ENCODE peak calls at places on chromosomes 12 and 14, in seven cellular contexts. One of them, this sample, is unnamed.

GRCh38 chr12:128617304-128617833 is 206.4 kb downstream of the SLC15A4 start:
- DNase-seq in aorta: no peak
- DNase-seq in lung: no peak
- DNase-seq in cardiac muscle cell: no peak
- DNase-seq in SK-N-SH: no peak
- DNase-seq in right cardiac atrium: no peak
- DNase-seq in SJCRH30: no peak
- DNase-seq in this sample: no peak

GRCh38 chr12:105562727-105563072 is 232.2 kb downstream of the C12orf75 start:
- DNase-seq in SK-N-SH: no peak
- DNase-seq in lung: no peak
- DNase-seq in aorta: no peak
- DNase-seq in right cardiac atrium: no peak
- DNase-seq in cardiac muscle cell: no peak
- DNase-seq in SJCRH30: no peak
- DNase-seq in this sample: no peak

GRCh38 chr12:59382678-59383425 is 213.0 kb upstream of the SLC16A7 start:
- DNase-seq in SJCRH30: no peak
- DNase-seq in right cardiac atrium: no peak
- DNase-seq in cardiac muscle cell: no peak
- DNase-seq in lung: no peak
- DNase-seq in SK-N-SH: no peak
- DNase-seq in aorta: no peak
- DNase-seq in this sample: no peak

GRCh38 chr12:123050331-123050809 is 69.9 kb downstream of the ARL6IP4 start:
- DNase-seq in right cardiac atrium: peak
- DNase-seq in SK-N-SH: no peak
- DNase-seq in aorta: no peak
- DNase-seq in SJCRH30: no peak
- DNase-seq in lung: no peak
- DNase-seq in cardiac muscle cell: no peak
- DNase-seq in this sample: no peak

GRCh38 chr12:26425587-26426260 is 230.4 kb downstream of the SSPN start:
- DNase-seq in cardiac muscle cell: no peak
- DNase-seq in SJCRH30: peak
- DNase-seq in SK-N-SH: no peak
- DNase-seq in right cardiac atrium: no peak
- DNase-seq in aorta: no peak
- DNase-seq in lung: no peak
- DNase-seq in this sample: no peak

GRCh38 chr12:23523339-23523738 is 426.1 kb downstream of the SOX5 start:
- DNase-seq in lung: no peak
- DNase-seq in right cardiac atrium: no peak
- DNase-seq in SK-N-SH: no peak
- DNase-seq in cardiac muscle cell: no peak
- DNase-seq in SJCRH30: no peak
- DNase-seq in aorta: no peak
- DNase-seq in this sample: no peak

GRCh38 chr12:15601210-15601800 is 187.9 kb downstream of the EPS8 start:
- DNase-seq in lung: no peak
- DNase-seq in cardiac muscle cell: no peak
- DNase-seq in right cardiac atrium: no peak
- DNase-seq in SK-N-SH: no peak
- DNase-seq in aorta: no peak
- DNase-seq in SJCRH30: no peak
- DNase-seq in this sample: no peak

GRCh38 chr14:30532264-30532663 is 26.7 kb upstream of the G2E3 start:
- DNase-seq in aorta: no peak
- DNase-seq in cardiac muscle cell: no peak
- DNase-seq in lung: no peak
- DNase-seq in right cardiac atrium: no peak
- DNase-seq in SJCRH30: no peak
- DNase-seq in SK-N-SH: no peak
- DNase-seq in this sample: no peak

GRCh38 chr14:89232366-89233070 is 184.5 kb downstream of the FOXN3 start:
- DNase-seq in lung: no peak
- DNase-seq in right cardiac atrium: no peak
- DNase-seq in cardiac muscle cell: no peak
- DNase-seq in SK-N-SH: no peak
- DNase-seq in SJCRH30: no peak
- DNase-seq in aorta: no peak
- DNase-seq in this sample: no peak

GRCh38 chr12:27347779-27348178 is 15.1 kb downstream of the BMAL2 start:
- DNase-seq in lung: no peak
- DNase-seq in SJCRH30: no peak
- DNase-seq in aorta: no peak
- DNase-seq in cardiac muscle cell: no peak
- DNase-seq in right cardiac atrium: no peak
- DNase-seq in SK-N-SH: no peak
- DNase-seq in this sample: no peak

GRCh38 chr12:124490584-124491305 is 76.7 kb downstream of the NCOR2 start:
- DNase-seq in aorta: peak
- DNase-seq in lung: peak
- DNase-seq in SK-N-SH: peak
- DNase-seq in right cardiac atrium: peak
- DNase-seq in SJCRH30: no peak
- DNase-seq in cardiac muscle cell: peak
- DNase-seq in this sample: no peak
- H3K27ac ChIP-seq in aorta: no peak
- H3K27ac ChIP-seq in lung: no peak
- H3K27ac ChIP-seq in SK-N-SH: no peak
- H3K27ac ChIP-seq in right cardiac atrium: peak
- H3K27ac ChIP-seq in SJCRH30: no peak
- H3K27ac ChIP-seq in cardiac muscle cell: peak
- H3K27ac ChIP-seq in this sample: no peak

GRCh38 chr12:89448526-89448925 is 76.1 kb downstream of the GALNT4 start:
- DNase-seq in aorta: no peak
- DNase-seq in lung: no peak
- DNase-seq in cardiac muscle cell: no peak
- DNase-seq in right cardiac atrium: no peak
- DNase-seq in SJCRH30: no peak
- DNase-seq in SK-N-SH: no peak
- DNase-seq in this sample: no peak
- H3K27ac ChIP-seq in aorta: no peak
- H3K27ac ChIP-seq in lung: no peak
- H3K27ac ChIP-seq in cardiac muscle cell: no peak
- H3K27ac ChIP-seq in right cardiac atrium: no peak
- H3K27ac ChIP-seq in SJCRH30: no peak
- H3K27ac ChIP-seq in SK-N-SH: no peak
- H3K27ac ChIP-seq in this sample: no peak

GRCh38 chr12:52438305-52439301 is 4.4 kb upstream of the KRT75 start:
- DNase-seq in SJCRH30: no peak
- DNase-seq in aorta: no peak
- DNase-seq in SK-N-SH: no peak
- DNase-seq in cardiac muscle cell: no peak
- DNase-seq in right cardiac atrium: no peak
- DNase-seq in lung: no peak
- DNase-seq in this sample: peak

GRCh38 chr12:52439420-52439819 is 5.2 kb upstream of the KRT75 start:
- DNase-seq in aorta: no peak
- DNase-seq in lung: no peak
- DNase-seq in right cardiac atrium: no peak
- DNase-seq in SJCRH30: no peak
- DNase-seq in cardiac muscle cell: no peak
- DNase-seq in SK-N-SH: no peak
- DNase-seq in this sample: peak

GRCh38 chr12:52441320-52441911 is 7.2 kb upstream of the KRT75 start:
- DNase-seq in right cardiac atrium: no peak
- DNase-seq in SJCRH30: no peak
- DNase-seq in cardiac muscle cell: no peak
- DNase-seq in lung: no peak
- DNase-seq in aorta: no peak
- DNase-seq in SK-N-SH: no peak
- DNase-seq in this sample: no peak

GRCh38 chr12:52440821-52441319 is 6.7 kb upstream of the KRT75 start:
- DNase-seq in SJCRH30: no peak
- DNase-seq in lung: no peak
- DNase-seq in right cardiac atrium: no peak
- DNase-seq in cardiac muscle cell: no peak
- DNase-seq in aorta: no peak
- DNase-seq in SK-N-SH: no peak
- DNase-seq in this sample: peak

GRCh38 chr12:52439845-52440244 is 5.7 kb upstream of the KRT75 start:
- DNase-seq in right cardiac atrium: no peak
- DNase-seq in SK-N-SH: no peak
- DNase-seq in aorta: no peak
- DNase-seq in SJCRH30: no peak
- DNase-seq in cardiac muscle cell: no peak
- DNase-seq in lung: no peak
- DNase-seq in this sample: no peak
- H3K27ac ChIP-seq in right cardiac atrium: no peak
- H3K27ac ChIP-seq in SK-N-SH: peak
- H3K27ac ChIP-seq in aorta: no peak
- H3K27ac ChIP-seq in SJCRH30: no peak
- H3K27ac ChIP-seq in cardiac muscle cell: no peak
- H3K27ac ChIP-seq in lung: no peak
- H3K27ac ChIP-seq in this sample: no peak

DNA sequence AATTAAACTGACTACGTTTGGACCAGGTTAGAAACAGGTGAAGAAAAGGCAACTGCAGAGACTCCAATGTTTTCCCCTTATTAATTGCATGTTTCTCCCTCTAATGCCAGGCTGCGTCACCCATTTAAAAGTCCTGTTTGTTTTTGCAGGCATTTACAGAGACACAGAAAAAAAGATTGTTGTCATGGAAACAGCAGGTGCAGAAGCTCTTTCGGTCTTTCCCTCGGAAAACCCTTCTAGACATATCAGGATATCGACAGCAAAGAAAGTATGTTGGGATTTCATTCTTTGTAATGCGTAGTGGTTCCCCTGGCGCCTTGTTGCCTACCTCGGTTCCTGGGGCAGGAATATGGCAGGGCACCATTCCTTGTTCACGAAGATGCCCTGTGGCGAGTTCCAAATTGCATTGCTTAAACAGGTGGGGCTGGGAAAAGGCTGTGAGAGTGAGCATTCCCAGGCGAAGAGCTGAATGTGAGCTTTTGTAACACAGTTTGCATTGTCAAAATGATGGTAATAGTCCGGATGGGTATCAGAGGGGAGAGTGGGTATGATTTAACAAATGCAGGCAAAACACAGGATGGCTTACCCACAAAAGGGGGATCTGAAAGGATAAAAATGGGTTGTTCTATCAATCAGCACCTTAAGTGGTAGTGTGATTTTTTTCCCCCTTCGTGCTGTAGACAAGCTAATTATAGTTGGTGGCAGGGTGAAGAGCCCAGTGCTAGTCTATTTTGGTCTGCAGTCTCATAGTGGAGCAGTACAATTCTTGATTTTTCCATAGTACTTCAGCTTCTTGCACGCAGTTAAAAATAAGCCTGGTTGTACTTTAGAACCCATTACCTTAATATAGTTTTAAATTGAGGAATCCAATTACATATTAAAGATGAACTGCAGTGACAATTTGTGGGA is 132.4 kb downstream of the GCH1 start:
- DNase-seq in cardiac muscle cell: peak
- DNase-seq in right cardiac atrium: no peak
- DNase-seq in SK-N-SH: no peak
- DNase-seq in aorta: no peak
- DNase-seq in SJCRH30: no peak
- DNase-seq in lung: no peak
- DNase-seq in this sample: no peak
- H3K27ac ChIP-seq in cardiac muscle cell: peak
- H3K27ac ChIP-seq in right cardiac atrium: peak
- H3K27ac ChIP-seq in SK-N-SH: no peak
- H3K27ac ChIP-seq in aorta: peak
- H3K27ac ChIP-seq in SJCRH30: no peak
- H3K27ac ChIP-seq in lung: peak
- H3K27ac ChIP-seq in this sample: no peak